ENCODE peak calls at places on chromosomes 5 and 9, in four cellular contexts. P, V, T and X are unnamed samples.

GRCh38 chr5:147393866-147394265 is 116.0 kb downstream of the DPYSL3 start:
- DNase-seq in P (no peak), V (peak; percentile 6), T (peak; percentile 97), X (no peak)

GRCh38 chr9:134944351-134944802 is 26.7 kb upstream of the FCN1 start:
- DNase-seq in P (no peak), V (no peak), T (no peak), X (no peak)

GRCh38 chr9:29514862-29515261 is 1941.6 kb upstream of the C9orf72 start:
- DNase-seq in P (no peak), V (no peak), T (no peak), X (no peak)

GRCh38 chr9:72551306-72551705 is 29.9 kb downstream of the TMC1 start:
- DNase-seq in P (no peak), V (no peak), T (no peak), X (no peak)

GRCh38 chr5:132483101-132483500 is 7.5 kb downstream of the IRF1 start:
- DNase-seq in P (no peak), V (no peak), T (no peak), X (no peak)

GRCh38 chr5:109470263-109470662 is 60.5 kb upstream of the PJA2 start:
- DNase-seq in P (no peak), V (no peak), T (no peak), X (no peak)

GRCh38 chr5:176788091-176788490 is 22.3 kb upstream of the UNC5A start:
- DNase-seq in P (no peak), V (no peak), T (no peak), X (no peak)

GRCh38 chr5:72392326-72392733 is 72.2 kb downstream of the PTCD2 start:
- DNase-seq in P (no peak), V (no peak), T (no peak), X (no peak)

GRCh38 chr5:926416-927171 is 33.9 kb downstream of the TRIP13 start:
- DNase-seq in P (no peak), V (no peak), T (peak; percentile 72), X (no peak)

GRCh38 chr9:119959846-119960545 is 590.8 kb upstream of the BRINP1 start:
- DNase-seq in P (no peak), V (no peak), T (no peak), X (no peak)

GRCh38 chr5:96474073-96474472 is 41.0 kb upstream of the PCSK1 start:
- DNase-seq in P (no peak), V (no peak), T (no peak), X (no peak)

GRCh38 chr5:64811050-64811640 is 42.4 kb downstream of the CWC27 start:
- DNase-seq in P (peak; percentile 37), V (peak; percentile 56), T (no peak), X (peak; percentile 5)

GRCh38 chr9:91783411-91783810 is 166.6 kb downstream of the ROR2 start:
- DNase-seq in P (no peak), V (no peak), T (no peak), X (no peak)

GRCh38 chr9:126413470-126414051 is 86.9 kb downstream of the MVB12B start:
- DNase-seq in P (no peak), V (no peak), T (no peak), X (no peak)

GRCh38 chr5:178235600-178235998 is 3.0 kb upstream of the PHYKPL start:
- DNase-seq in P (no peak), V (no peak), T (no peak), X (no peak)

GRCh38 chr5:178236126-178236525 is 3.5 kb upstream of the PHYKPL start:
- DNase-seq in P (no peak), V (no peak), T (no peak), X (no peak)

GRCh38 chr5:178237431-178238312 is 5.1 kb upstream of the PHYKPL start:
- DNase-seq in P (no peak), V (no peak), T (no peak), X (no peak)

GRCh38 chr5:178238313-178238635 is 5.7 kb upstream of the PHYKPL start:
- DNase-seq in P (no peak), V (no peak), T (no peak), X (no peak)

GRCh38 chr5:178236685-178237084 is 4.1 kb upstream of the PHYKPL start:
- DNase-seq in P (no peak), V (peak; percentile 69), T (no peak), X (no peak)
- TF ChIP-seq EGR1 in P (no peak), V (peak; percentile 58), T (no peak), X (no peak)

GRCh38 chr9:22405869-22406659 is 40.6 kb upstream of the DMRTA1 start:
- DNase-seq in P (no peak), V (no peak), T (no peak), X (no peak)

GRCh38 chr9:22395585-22396205 is 50.9 kb upstream of the DMRTA1 start:
- DNase-seq in P (no peak), V (no peak), T (no peak), X (no peak)

GRCh38 chr9:22401671-22402070 is 45.0 kb upstream of the DMRTA1 start:
- DNase-seq in P (no peak), V (no peak), T (no peak), X (no peak)
- TF ChIP-seq EGR1 in P (no peak), V (no peak), T (no peak), X (no peak)

GRCh38 chr9:138097501-138097991 is 220.0 kb downstream of the CACNA1B start:
- DNase-seq in P (no peak), V (no peak), T (no peak), X (no peak)

GRCh38 chr9:138098116-138098907 is 220.7 kb downstream of the CACNA1B start:
- DNase-seq in P (no peak), V (no peak), T (no peak), X (no peak)

GRCh38 chr9:138098908-138099791 is 221.6 kb downstream of the CACNA1B start:
- DNase-seq in P (no peak), V (no peak), T (peak; percentile 20), X (no peak)

GRCh38 chr9:138094028-138094427 is 216.4 kb downstream of the CACNA1B start:
- DNase-seq in P (no peak), V (no peak), T (no peak), X (no peak)

DNA sequence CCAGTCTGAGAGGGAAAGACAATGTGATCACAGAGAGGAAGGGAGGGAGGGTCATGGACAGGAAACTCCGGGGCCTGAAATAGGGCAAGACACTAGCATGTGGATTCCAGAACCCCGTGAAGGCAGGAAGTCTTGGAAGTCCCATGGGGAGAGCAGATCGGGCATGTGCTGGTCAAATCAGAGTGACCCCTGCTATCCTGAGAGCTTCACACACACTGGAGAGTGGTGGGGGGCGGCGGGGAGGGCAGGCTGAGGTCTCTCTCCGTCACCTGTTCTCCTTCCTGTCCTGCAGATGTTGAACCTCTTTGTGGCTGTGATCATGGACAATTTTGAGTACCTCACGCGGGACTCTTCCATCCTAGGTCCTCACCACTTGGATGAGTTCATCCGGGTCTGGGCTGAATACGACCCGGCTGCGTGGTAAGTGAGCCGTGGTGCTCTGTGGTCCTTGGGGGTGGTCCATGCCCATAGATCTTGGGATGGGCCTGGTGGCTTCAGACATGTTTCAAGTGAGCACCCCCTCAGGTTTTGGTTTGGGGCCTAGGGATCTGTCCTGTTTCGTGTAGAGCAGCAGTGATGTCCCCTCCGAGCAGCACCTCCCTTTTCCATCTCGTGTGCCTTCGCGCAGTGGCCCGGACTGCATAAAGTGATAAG is 218.7 kb downstream of the CACNA1B start:
- DNase-seq in P (no peak), V (no peak), T (no peak), X (no peak)
- TF ChIP-seq EGR1 in P (no peak), V (no peak), T (no peak), X (no peak)

GRCh38 chr9:95043826-95044225 is 273.7 kb downstream of the FANCC start:
- DNase-seq in P (no peak), V (no peak), T (no peak), X (no peak)
- TF ChIP-seq EGR1 in P (no peak), V (no peak), T (no peak), X (no peak)